ENCODE peak calls at places on chromosome 2, in seven cellular contexts. G, C, W, H, Y, V and B are unnamed samples. For H3K4me1, the result is how much of the 10 kb centered on the place peaks cover.

GRCh38 chr2:18516112-18516511 is 44.3 kb downstream of the RDH14 start:
- DNase-seq in H (no peak), W (no peak), Y (no peak), V (no peak), C (no peak), G (peak), B (no peak)

GRCh38 chr2:101400516-101401315 is 13.4 kb upstream of the CREG2 start:
- DNase-seq in G (no peak), H (no peak), C (no peak), Y (no peak), W (no peak), V (no peak), B (no peak)

GRCh38 chr2:134160793-134161504 is 92.9 kb upstream of the MGAT5 start:
- DNase-seq in H (no peak), C (peak), G (peak), Y (no peak), V (no peak), W (no peak), B (no peak)

GRCh38 chr2:37232131-37232933 is 874 bp downstream of the NDUFAF7 start:
- DNase-seq in H (peak), C (peak), G (peak), V (no peak), W (no peak), Y (no peak), B (no peak)

GRCh38 chr2:235116885-235117492 is 165.2 kb downstream of the SH3BP4 start:
- DNase-seq in W (no peak), C (no peak), V (peak), H (peak), Y (no peak), G (peak), B (no peak)

GRCh38 chr2:19138264-19138825 is 220.1 kb downstream of the OSR1 start:
- DNase-seq in V (no peak), Y (no peak), C (no peak), H (peak), G (no peak), W (no peak), B (no peak)

GRCh38 chr2:187360286-187360685 is 87.8 kb downstream of the CALCRL start:
- DNase-seq in V (no peak), Y (no peak), G (no peak), W (no peak), H (no peak), C (no peak), B (peak)

GRCh38 chr2:112121682-112122254 is 16.4 kb upstream of the FBLN7 start:
- DNase-seq in H (peak), V (peak), Y (no peak), W (no peak), G (peak), C (no peak), B (no peak)

GRCh38 chr2:239329972-239330572 is 70.7 kb downstream of the HDAC4 start:
- DNase-seq in V (no peak), W (no peak), H (no peak), G (no peak), Y (no peak), C (no peak), B (no peak)

DNA sequence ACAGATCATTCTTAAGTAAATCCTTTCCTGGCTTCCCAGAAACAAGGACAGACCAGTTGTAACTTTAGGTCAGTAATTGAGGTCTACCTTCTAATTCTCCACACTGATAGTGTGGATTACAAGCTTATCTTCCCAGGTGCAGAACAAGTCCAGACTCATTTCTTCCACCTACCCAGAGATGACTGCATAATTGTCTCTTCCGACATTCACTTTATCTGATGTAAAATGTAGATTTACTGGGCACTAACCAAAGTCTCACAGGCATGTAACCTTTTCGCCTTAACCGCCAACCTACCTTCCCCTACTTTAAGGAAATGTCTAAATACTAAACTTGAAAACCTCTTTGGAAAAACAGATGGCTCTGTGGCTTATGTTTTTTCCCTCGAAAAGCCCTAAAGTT is 96.2 kb downstream of the NCK2 start:
- DNase-seq in W (no peak), G (no peak), H (no peak), V (no peak), Y (no peak), C (no peak), B (no peak)
- H3K4me1 ChIP-seq in W (under half), G (under half), H (under half), V (under half), Y (under half), C (under half), B (under half)

GRCh38 chr2:237471457-237472186 is 15.4 kb upstream of the MLPH start:
- DNase-seq in C (no peak), G (peak), V (peak), Y (no peak), W (no peak), H (peak), B (no peak)
- TF ChIP-seq CTCF in C (peak), G (peak), V (peak), Y (peak), W (peak), H (peak), B (peak)

GRCh38 chr2:120890566-120891360 is 155.1 kb downstream of the GLI2 start:
- DNase-seq in W (no peak), C (peak), Y (no peak), V (no peak), H (no peak), G (no peak), B (no peak)

GRCh38 chr2:120886967-120887672 is 151.5 kb downstream of the GLI2 start:
- DNase-seq in G (no peak), H (no peak), C (peak), W (no peak), V (no peak), Y (no peak), B (no peak)

GRCh38 chr2:120887844-120888243 is 152.2 kb downstream of the GLI2 start:
- DNase-seq in G (no peak), H (no peak), C (peak), V (no peak), W (no peak), Y (no peak), B (no peak)

GRCh38 chr2:120889936-120890335 is 154.3 kb downstream of the GLI2 start:
- DNase-seq in C (no peak), V (no peak), G (no peak), W (no peak), Y (no peak), H (no peak), B (no peak)

GRCh38 chr2:120888851-120889250 is 153.2 kb downstream of the GLI2 start:
- DNase-seq in H (no peak), V (no peak), G (no peak), Y (no peak), W (no peak), C (peak), B (no peak)
- H3K4me1 ChIP-seq in H (under half), V (under half), G (under half), Y (under half), W (under half), C (under half), B (under half)

GRCh38 chr2:61763605-61764034 is 90.2 kb downstream of the FAM161A start:
- DNase-seq in V (peak), C (peak), H (peak), W (no peak), Y (peak), G (peak), B (no peak)
- TF ChIP-seq CTCF in V (peak), C (no peak), H (peak), W (no peak), Y (no peak), G (peak), B (peak)

GRCh38 chr2:108591163-108591562 is 56.9 kb downstream of the LIMS1 start:
- DNase-seq in V (no peak), G (no peak), H (no peak), W (no peak), C (no peak), Y (no peak), B (no peak)

GRCh38 chr2:108594982-108595464 is 60.8 kb downstream of the LIMS1 start:
- DNase-seq in Y (no peak), V (no peak), H (peak), G (peak), W (no peak), C (no peak), B (no peak)

GRCh38 chr2:108589786-108590185 is 55.5 kb downstream of the LIMS1 start:
- DNase-seq in C (no peak), H (no peak), Y (no peak), G (no peak), V (no peak), W (no peak), B (no peak)

GRCh38 chr2:108593547-108594098 is 59.4 kb downstream of the LIMS1 start:
- DNase-seq in C (no peak), W (no peak), Y (no peak), H (peak), G (peak), V (no peak), B (no peak)

DNA sequence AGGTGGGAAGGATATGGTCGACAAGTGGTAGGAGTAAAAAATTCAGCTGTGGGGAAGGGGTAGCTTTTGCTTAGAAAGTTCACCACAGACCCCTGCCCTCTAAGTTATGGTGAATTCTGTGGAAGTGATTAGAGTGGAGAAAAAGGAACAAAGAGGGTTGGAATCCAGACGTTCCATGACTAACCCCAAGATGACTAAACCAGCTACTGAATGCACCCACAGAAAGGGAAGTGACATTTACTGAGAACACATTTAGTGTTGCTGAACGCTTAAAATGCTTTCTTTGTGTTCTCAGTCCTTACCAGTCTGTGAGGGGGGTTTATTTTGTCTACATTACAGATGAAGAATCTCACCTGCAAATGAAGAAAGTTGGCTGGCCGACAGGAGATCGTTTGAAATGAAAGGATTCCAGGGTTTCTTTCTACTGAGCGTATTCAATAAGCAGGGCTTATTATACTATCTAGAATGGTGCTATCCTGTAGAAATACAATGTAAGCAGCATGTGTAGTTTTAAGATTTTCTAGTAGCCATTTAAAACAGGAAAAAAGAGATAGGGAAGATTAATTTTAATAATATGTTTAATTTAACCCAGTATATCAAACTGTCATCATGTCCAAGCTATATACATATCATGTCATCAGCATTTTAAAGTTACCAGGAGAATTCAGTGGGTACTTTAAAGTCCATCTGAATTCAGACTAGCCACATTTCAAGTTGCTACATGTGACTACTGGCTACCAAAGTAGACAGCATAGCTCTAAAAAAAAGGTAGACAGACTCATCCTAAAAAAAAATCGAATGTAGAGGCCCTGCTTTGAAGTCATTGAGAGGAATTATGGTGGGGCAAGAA is 60.1 kb downstream of the LIMS1 start:
- DNase-seq in H (peak), W (no peak), V (peak), G (peak), C (no peak), Y (no peak), B (no peak)
- H3K4me1 ChIP-seq in H (half or more), W (under half), V (under half), G (under half), C (half or more), Y (under half), B (under half)

GRCh38 chr2:178679891-178680290 is 127.3 kb downstream of the TTN start:
- DNase-seq in V (no peak), C (no peak), H (no peak), W (no peak), G (no peak), Y (no peak), B (no peak)

GRCh38 chr2:178676046-178676445 is 131.2 kb downstream of the TTN start:
- DNase-seq in H (no peak), C (no peak), G (no peak), Y (no peak), W (no peak), V (no peak), B (no peak)

GRCh38 chr2:178677599-178677998 is 129.6 kb downstream of the TTN start:
- DNase-seq in G (no peak), V (no peak), Y (no peak), W (no peak), H (no peak), C (no peak), B (no peak)

DNA sequence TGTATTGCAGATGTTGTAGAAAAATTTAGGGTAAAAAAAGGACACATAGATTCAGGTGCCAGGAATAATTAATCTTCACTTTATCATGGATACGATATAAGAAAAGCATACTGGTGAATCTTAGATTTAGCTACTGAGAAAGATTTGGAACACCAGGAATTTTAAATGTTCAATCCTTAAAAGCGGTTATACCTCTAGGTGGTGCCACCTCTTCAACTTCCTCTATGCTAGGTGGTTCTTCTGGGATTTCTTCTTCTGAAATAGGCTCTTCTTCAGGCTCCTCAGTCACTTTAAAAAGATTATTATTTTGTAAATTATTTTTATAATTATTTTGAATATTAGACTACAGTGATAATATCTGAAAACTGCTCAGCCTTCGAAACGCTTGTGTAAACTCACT is 133.1 kb downstream of the TTN start:
- DNase-seq in W (no peak), Y (no peak), V (peak), C (no peak), H (peak), G (no peak), B (no peak)
- TF ChIP-seq CTCF in W (no peak), Y (no peak), V (peak), C (no peak), H (no peak), G (no peak), B (no peak)

GRCh38 chr2:27956895-27957294 is 66.4 kb downstream of the BABAM2 start:
- DNase-seq in G (peak), C (no peak), V (no peak), Y (no peak), W (no peak), H (no peak), B (no peak)

GRCh38 chr2:27960237-27960912 is 69.8 kb downstream of the BABAM2 start:
- DNase-seq in W (no peak), V (no peak), C (no peak), G (peak), H (no peak), Y (no peak), B (no peak)

GRCh38 chr2:27961997-27962396 is 71.5 kb downstream of the BABAM2 start:
- DNase-seq in V (no peak), W (no peak), H (no peak), C (no peak), Y (no peak), G (peak), B (no peak)

GRCh38 chr2:27958711-27959378 is 68.3 kb downstream of the BABAM2 start:
- DNase-seq in Y (no peak), V (no peak), G (peak), H (no peak), W (no peak), C (no peak), B (no peak)

DNA sequence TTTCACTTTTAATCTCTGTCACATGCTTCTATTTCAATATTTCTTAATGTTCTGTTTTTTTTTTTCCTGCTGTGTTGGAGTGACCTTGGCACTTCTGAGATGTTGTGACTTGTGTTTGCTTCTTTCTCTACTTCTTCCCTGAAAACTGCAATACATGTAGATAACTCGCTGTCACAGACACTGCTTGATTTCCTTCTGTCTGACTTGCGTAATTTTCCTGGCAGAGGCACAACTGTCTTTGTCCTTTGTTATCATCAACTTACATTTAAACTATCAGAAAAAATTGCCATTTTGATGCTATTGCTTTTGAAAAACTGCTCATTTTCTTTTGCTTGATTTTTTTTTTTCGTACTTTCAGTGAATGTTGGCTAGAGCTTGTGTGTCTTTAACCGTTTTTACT is 69.0 kb downstream of the BABAM2 start:
- DNase-seq in Y (peak), V (no peak), C (no peak), H (peak), W (no peak), G (peak), B (no peak)
- H3K4me1 ChIP-seq in Y (under half), V (under half), C (half or more), H (half or more), W (under half), G (under half), B (half or more)